ENCODE peak calls at places on chromosomes 1 and 21, in six cellular contexts. M is body of pancreas, W is mesothelial cell of epicardium, O is nephron progenitor cell, Y is adrenal gland, F is epithelial cell of esophagus. X is an unnamed sample.

GRCh38 chr1:46587072-46587471 is 17.0 kb downstream of the MKNK1 start:
- DNase-seq in Y (peak; percentile 57), O (no peak), W (no peak), F (no peak), M (no peak), X (no peak)

GRCh38 chr1:119735217-119735616 is 23.5 kb downstream of the PHGDH start:
- DNase-seq in M (no peak), Y (no peak), F (no peak), O (no peak), W (no peak), X (no peak)

GRCh38 chr1:209435654-209436566 is 147.6 kb upstream of the CAMK1G start:
- DNase-seq in W (peak; percentile 51), Y (peak; percentile 60), F (peak; percentile 88), M (peak; percentile 59), O (peak; percentile 92), X (no peak)

GRCh38 chr21:25453524-25453923 is 153.8 kb downstream of the MRPL39 start:
- DNase-seq in O (no peak), W (no peak), Y (no peak), F (no peak), M (no peak), X (no peak)

GRCh38 chr1:34549199-34549598 is 205.6 kb upstream of the GJB5 start:
- DNase-seq in M (peak; percentile 32), O (peak; percentile 32), W (no peak), Y (no peak), F (peak; percentile 21), X (no peak)

GRCh38 chr1:19804786-19805390 is 5.2 kb upstream of the TMCO4 start:
- DNase-seq in W (no peak), F (no peak), Y (no peak), M (no peak), O (no peak), X (no peak)

GRCh38 chr1:8026976-8027747 is 1.1 kb upstream of the ERRFI1 start:
- DNase-seq in M (peak; percentile 93), O (peak; percentile 19), W (no peak), Y (no peak), F (no peak), X (no peak)

GRCh38 chr1:154960446-154961136 is 991 bp downstream of the PYGO2 start:
- DNase-seq in O (no peak), M (no peak), W (no peak), Y (no peak), F (no peak), X (no peak)

GRCh38 chr21:32921632-32922230 is 104.0 kb upstream of the OLIG2 start:
- DNase-seq in W (no peak), O (peak; percentile 24), M (no peak), F (peak; percentile 11), Y (no peak), X (peak; percentile 47)

GRCh38 chr1:222867316-222867715 is 52.5 kb downstream of the DISP1 start:
- DNase-seq in O (no peak), F (no peak), M (no peak), Y (no peak), W (no peak), X (no peak)

GRCh38 chr1:20110679-20111078 is 8.7 kb downstream of the PLA2G2D start:
- DNase-seq in F (peak; percentile 78), W (no peak), O (no peak), M (no peak), Y (no peak), X (no peak)

GRCh38 chr1:24961961-24962861 is 32.1 kb upstream of the RUNX3 start:
- DNase-seq in M (no peak), F (no peak), W (no peak), O (peak; percentile 35), Y (no peak), X (no peak)

GRCh38 chr21:38688068-38688467 is 117.7 kb upstream of the ETS2 start:
- DNase-seq in O (no peak), Y (no peak), M (no peak), F (no peak), W (no peak), X (no peak)

GRCh38 chr1:117346206-117346928 is 20.9 kb upstream of the MAN1A2 start:
- DNase-seq in F (peak; percentile 61), M (no peak), Y (no peak), W (no peak), O (no peak), X (no peak)

GRCh38 chr21:29299046-29299905 is 554 bp downstream of the BACH1 start:
- DNase-seq in F (peak; percentile 54), O (no peak), M (peak; percentile 69), W (no peak), Y (peak; percentile 68), X (peak; percentile 79)

GRCh38 chr1:18197299-18197698 is 89.7 kb downstream of the IGSF21 start:
- DNase-seq in Y (no peak), O (no peak), F (no peak), W (no peak), M (no peak), X (no peak)

GRCh38 chr1:26996024-26996423 is 2.5 kb downstream of the TRNP1 start:
- DNase-seq in O (no peak), M (no peak), F (peak; percentile 78), W (no peak), Y (no peak), X (no peak)

GRCh38 chr21:44965251-44966022 is 25.6 kb downstream of the SLX9 start:
- DNase-seq in O (no peak), F (no peak), M (no peak), Y (no peak), W (no peak), X (no peak)

GRCh38 chr1:206471993-206472392 is 1.7 kb downstream of the IKBKE start:
- DNase-seq in F (no peak), W (no peak), O (no peak), M (no peak), Y (no peak), X (no peak)

GRCh38 chr21:29524055-29524454 is 225.3 kb downstream of the BACH1 start:
- DNase-seq in W (no peak), M (no peak), O (no peak), Y (no peak), F (no peak), X (no peak)

DNA sequence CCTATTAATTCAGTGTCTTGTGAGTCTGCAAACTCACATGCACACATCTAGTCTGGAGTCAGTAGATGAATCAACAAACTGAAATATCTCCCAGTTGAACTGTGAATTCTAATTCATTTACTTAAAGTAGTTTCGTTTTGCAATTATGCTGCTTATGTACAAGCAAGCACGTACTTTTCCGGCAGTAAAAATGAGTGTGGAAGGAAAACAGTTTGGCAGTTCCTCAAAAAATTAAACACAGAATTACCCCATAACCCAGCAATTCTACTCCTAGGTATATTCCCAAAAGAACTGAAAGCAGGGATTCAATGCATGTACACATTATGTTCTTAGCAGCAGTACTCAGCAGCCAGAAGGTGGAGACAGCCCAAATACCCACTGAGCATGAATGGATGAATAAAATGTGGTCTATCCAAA is 49.3 kb downstream of the GNB1 start:
- DNase-seq in M (no peak), W (no peak), Y (no peak), O (no peak), F (no peak), X (no peak)
- TF ChIP-seq CTCF in M (no peak), W (no peak), Y (no peak), O (no peak), F (peak; percentile 6), X (no peak)

GRCh38 chr1:155966750-155967149 is 11.6 kb downstream of the ARHGEF2 start:
- DNase-seq in O (no peak), Y (no peak), W (no peak), M (no peak), F (no peak), X (no peak)

GRCh38 chr1:155964193-155964592 is 14.2 kb downstream of the ARHGEF2 start:
- DNase-seq in F (no peak), M (no peak), Y (no peak), O (no peak), W (no peak), X (no peak)

GRCh38 chr1:155968670-155969069 is 9.7 kb downstream of the ARHGEF2 start:
- DNase-seq in M (no peak), O (no peak), F (no peak), Y (no peak), W (no peak), X (no peak)

GRCh38 chr1:155967410-155968400 is 10.6 kb downstream of the ARHGEF2 start:
- DNase-seq in W (no peak), F (no peak), O (peak; percentile 40), Y (no peak), M (no peak), X (no peak)

GRCh38 chr1:155966135-155966534 is 12.2 kb downstream of the ARHGEF2 start:
- DNase-seq in O (no peak), Y (no peak), F (no peak), M (no peak), W (no peak), X (no peak)
- TF ChIP-seq CTCF in O (no peak), Y (no peak), F (no peak), M (no peak), W (no peak), X (no peak)

DNA sequence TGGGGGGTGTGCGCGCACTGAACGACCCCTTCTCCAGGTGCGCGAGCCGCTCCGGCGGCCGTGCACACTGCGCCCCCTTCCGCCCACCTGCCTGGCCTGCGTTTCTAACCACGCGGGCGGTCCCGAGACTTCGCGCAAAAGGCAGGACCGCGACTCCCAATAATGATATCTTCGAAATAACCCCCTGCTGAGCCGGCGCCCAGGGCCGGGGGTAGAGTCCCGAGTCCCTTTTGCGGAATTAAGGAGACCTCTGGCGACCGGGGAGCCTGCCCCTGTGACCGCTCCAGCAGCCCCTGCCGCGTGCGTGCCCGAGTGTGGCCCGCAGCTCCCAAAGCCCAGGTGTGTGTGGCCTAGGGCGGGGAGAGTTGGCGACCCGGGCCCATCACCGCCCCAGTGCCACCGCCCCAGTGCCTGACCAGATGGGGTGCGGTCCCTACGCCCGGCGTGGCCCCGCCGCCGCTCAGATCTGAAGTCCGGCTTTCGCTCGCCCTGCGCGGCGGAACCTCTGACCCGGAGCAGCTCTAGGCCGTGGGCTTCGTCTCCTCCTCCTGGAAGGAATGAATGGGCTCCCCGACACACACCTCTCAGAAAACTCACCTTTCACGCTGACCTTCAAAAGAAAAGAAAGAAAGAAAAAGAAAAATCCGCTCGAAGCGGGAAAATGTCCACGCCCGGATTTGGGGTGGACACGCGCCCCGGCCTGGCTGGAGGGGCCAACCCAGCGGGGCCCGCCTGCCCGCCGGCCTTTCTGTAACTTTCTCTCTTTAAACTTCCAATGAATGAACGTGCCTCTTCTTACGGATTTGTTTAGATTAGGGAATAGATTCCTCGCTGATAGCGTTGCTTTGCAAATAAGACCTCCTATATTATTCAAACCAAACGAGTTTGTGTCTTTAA is 5.5 kb upstream of the SIM2 start:
- DNase-seq in F (no peak), Y (no peak), M (no peak), O (peak; percentile 62), W (no peak), X (no peak)
- TF ChIP-seq CTCF in F (peak; percentile 28), Y (no peak), M (no peak), O (peak; percentile 60), W (no peak), X (no peak)

DNA sequence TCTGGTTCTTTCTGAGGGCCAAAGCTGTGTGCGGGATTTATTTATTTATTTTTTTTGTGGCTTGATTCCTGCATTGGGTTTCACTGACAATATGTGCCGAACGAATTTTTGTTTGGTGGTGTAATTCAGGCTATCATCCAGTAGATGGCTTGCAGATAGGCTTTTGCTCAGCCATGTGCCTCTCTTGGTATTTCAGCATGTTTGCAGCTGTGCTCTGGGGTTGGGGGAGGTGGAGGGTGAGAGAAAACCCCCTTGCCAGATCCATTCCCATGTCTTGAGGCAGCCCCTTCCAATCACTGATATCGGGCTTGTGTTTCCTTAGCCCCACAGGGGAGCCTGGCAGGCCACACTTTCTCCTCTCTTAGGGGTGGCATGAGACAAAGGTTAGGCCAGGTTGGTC is 302.4 kb downstream of the PTGER3 start:
- DNase-seq in Y (no peak), W (no peak), O (no peak), M (no peak), F (peak; percentile 20), X (no peak)
- TF ChIP-seq CTCF in Y (peak; percentile 46), W (peak; percentile 33), O (peak; percentile 30), M (peak; percentile 31), F (peak; percentile 39), X (no peak)

X was measured in natural killer cell.